ENCODE peak calls at places on chromosomes 13 and 19, in five cellular contexts. X is fibroblast of lung, Z is neural progenitor cell, U is PC-3, L is GM23248. P is an unnamed sample.

GRCh38 chr13:75440100-75440499 is 41.9 kb downstream of the TBC1D4 start:
- DNase-seq in L (no peak), Z (no peak), U (no peak), X (no peak), P (no peak)

GRCh38 chr19:38252935-38253691 is 3.1 kb downstream of the PPP1R14A start:
- DNase-seq in Z (peak), L (no peak), X (no peak), U (no peak), P (no peak)

GRCh38 chr13:23377603-23378002 is 55.9 kb downstream of the SACS start:
- DNase-seq in U (no peak), X (no peak), L (no peak), Z (no peak), P (no peak)

GRCh38 chr19:38663957-38664502 is 16.6 kb downstream of the ACTN4 start:
- DNase-seq in X (no peak), U (no peak), Z (no peak), L (no peak), P (no peak)

GRCh38 chr13:21150013-21150412 is 26.3 kb downstream of the SKA3 start:
- DNase-seq in L (no peak), Z (no peak), U (no peak), X (no peak), P (no peak)

GRCh38 chr13:99658266-99658991 is 157.2 kb downstream of the TM9SF2 start:
- DNase-seq in X (peak), L (peak), U (peak), Z (peak), P (peak)

GRCh38 chr13:25783480-25784081 is 268.2 kb downstream of the SHISA2 start:
- DNase-seq in X (no peak), L (no peak), Z (no peak), U (no peak), P (no peak)

GRCh38 chr19:27974082-27974513 is 1238.9 kb downstream of the UQCRFS1 start:
- DNase-seq in L (peak), X (peak), Z (peak), U (peak), P (no peak)

GRCh38 chr13:113897161-113897560 is 33.3 kb upstream of the GAS6 start:
- DNase-seq in Z (no peak), U (peak), X (peak), L (peak), P (peak)

GRCh38 chr13:100825551-100825950 is 151.0 kb upstream of the TMTC4 start:
- DNase-seq in Z (no peak), X (peak), U (peak), L (peak), P (peak)

GRCh38 chr19:6527893-6528543 is 2.8 kb upstream of the TNFSF9 start:
- DNase-seq in U (no peak), Z (no peak), L (no peak), X (no peak), P (no peak)

GRCh38 chr19:30447276-30447870 is 75.2 kb downstream of the ZNF536 start:
- DNase-seq in X (peak), Z (no peak), U (no peak), L (peak), P (no peak)

GRCh38 chr19:29727906-29728305 is 12.8 kb upstream of the C19orf12 start:
- DNase-seq in L (no peak), X (no peak), U (no peak), Z (no peak), P (no peak)

GRCh38 chr19:42092350-42092749 is 16.4 kb downstream of the ZNF574 start:
- DNase-seq in Z (no peak), X (no peak), U (peak), L (peak), P (peak)

GRCh38 chr19:40739871-40740703 is 10.2 kb downstream of the ACTMAP start:
- DNase-seq in U (no peak), L (peak), Z (no peak), X (no peak), P (no peak)

GRCh38 chr19:38268539-38268938 is 4.2 kb downstream of the SPINT2 start:
- DNase-seq in Z (no peak), U (no peak), X (no peak), L (no peak), P (peak)

GRCh38 chr13:66886248-66886647 is 343.9 kb downstream of the PCDH9 start:
- DNase-seq in Z (peak), U (no peak), L (no peak), X (peak), P (no peak)

GRCh38 chr19:1787116-1787515 is 25.0 kb downstream of the ATP8B3 start:
- DNase-seq in X (no peak), U (no peak), Z (no peak), L (no peak), P (no peak)

GRCh38 chr19:1791879-1792278 is 20.2 kb downstream of the ATP8B3 start:
- DNase-seq in U (no peak), L (no peak), Z (no peak), X (no peak), P (no peak)

GRCh38 chr19:1786668-1787067 is 25.4 kb downstream of the ATP8B3 start:
- DNase-seq in L (no peak), Z (no peak), X (no peak), U (no peak), P (no peak)

GRCh38 chr19:1789282-1790020 is 22.6 kb downstream of the ATP8B3 start:
- DNase-seq in Z (no peak), L (peak), U (peak), X (no peak), P (peak)

DNA sequence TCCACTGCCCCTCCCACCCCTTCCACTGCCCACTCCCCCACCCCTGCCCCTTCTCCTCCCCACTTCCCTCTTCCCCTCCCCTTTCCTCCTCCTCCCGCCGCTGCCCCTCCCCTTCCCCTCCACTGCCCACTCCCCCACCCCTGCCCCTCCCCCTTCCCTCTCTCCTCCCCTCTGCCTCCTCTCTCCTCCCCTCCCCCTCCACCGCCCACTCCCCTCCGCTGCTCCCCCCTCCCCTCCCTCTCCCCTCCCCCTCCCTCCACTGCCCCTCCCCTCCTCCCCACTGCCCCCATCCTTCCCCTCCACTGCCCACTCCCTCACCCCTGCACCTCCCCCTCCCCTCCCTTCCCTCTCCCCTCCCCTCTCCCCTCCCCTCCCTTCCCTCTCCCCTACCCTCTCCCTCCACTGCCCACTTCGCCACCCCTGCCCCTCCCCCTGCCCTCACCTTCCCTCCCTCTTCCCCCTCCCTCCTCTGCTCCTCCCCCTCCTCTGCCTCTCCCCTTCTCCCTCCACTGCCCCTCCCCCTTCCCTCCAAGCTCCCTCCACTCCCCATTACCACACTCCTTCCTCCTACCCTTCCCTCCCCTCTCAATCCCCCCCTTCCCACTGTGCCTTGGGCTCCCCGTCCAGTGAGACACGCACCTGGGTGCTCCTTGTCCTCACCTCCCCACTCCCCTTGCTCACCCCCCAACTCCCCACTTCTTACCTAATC is 21.9 kb downstream of the ATP8B3 start:
- DNase-seq in X (no peak), Z (no peak), L (no peak), U (no peak), P (no peak)
- TF ChIP-seq EZH2 in X (no peak), Z (no peak), L (no peak), U (no peak), P (no peak)

DNA sequence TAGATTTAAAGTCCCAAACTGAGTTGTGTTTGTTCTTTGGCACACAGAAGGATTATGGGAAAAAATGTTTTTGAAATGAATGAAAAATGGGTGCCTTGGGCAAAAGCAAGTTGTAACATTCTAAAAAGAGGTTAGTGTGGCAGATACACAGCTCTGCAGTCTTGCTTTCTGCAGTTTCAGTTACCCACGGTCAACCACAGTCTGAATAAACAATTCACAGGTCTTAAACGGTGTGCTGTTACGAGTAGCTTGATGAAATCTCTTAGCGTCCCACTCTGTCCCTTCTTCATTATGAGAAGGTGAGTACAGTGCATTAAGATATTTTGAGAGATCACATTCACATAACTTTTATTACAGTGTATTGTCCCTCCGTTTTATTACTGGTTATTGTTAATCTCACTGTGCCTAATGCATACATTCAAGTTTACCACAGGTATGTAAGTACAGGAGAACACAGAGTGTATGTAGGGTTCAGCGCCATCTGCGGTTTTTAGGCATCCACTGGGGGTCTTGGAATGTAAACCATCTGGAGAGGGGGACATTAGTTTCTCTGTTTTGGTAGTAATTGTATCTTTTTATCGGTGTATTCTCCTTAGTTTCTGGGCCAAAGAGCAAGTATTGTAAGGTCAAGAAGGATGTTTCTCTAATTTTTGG is 8.1 kb downstream of the FARP1 start:
- DNase-seq in L (no peak), Z (no peak), X (no peak), U (no peak), P (no peak)
- H3K4me2 ChIP-seq in L (no peak), Z (no peak), X (no peak), U (no peak), P (no peak)

DNA sequence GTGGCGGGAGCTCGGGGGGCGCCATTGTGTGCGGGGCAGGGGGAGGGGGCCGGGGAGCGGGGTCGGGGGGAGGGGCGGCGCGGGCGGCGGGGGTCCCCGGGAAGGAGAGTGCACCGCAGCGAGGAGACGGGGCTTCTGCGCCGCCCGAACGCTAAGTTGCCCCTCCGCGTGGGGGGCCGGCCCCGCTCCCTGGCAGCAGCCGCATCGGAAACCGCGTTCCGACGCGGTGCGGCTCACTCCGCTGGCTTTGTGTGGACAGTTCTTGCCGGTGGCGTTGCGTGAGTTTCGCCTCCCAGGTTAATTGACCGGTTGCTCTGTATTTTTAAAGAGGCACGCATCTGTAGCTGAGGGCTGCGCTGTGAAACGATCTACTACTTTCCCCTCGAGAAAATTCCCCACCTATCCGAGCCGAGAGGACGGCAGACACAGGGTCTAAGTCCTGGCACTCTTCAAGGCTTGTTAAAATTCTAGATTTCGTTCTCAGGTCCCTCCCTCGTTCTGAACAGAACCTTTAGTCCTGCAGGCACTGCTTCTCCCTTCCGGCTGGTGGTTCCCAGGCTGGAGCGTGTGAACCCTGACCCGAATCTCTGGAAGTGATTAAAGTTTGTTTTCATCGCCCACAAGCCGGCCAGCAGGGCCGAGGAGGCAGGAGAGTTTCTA is 861 bp downstream of the ARHGEF7 start:
- DNase-seq in L (peak), X (peak), Z (peak), U (peak), P (no peak)
- TF ChIP-seq EZH2 in L (no peak), X (peak), Z (peak), U (peak), P (peak)

DNA sequence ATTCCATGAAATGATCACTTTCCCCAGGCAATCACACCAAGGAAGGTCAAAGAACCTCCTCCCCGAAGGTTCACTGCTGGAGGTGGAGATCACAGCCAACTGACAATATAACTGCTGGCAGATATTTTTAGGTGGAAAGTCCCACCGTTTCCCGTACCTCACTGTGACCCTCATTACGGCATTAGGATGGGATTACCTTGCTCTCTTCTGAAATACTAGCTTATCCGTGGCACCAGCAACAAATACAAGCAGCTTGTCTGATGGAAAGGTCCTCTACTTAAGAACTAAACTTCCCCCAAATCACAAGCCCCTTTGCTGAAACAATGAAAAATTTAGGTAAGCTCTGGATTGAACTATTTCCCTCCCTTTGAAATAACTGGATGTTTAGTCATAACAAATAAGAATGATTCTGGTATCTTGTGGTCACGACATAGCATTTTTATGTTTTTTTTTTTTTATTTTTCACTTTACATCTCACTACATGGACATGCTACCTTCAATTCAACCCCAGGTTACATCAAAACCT is 178.9 kb downstream of the COL4A1 start:
- DNase-seq in Z (no peak), U (peak), X (peak), L (peak), P (no peak)
- H3K4me2 ChIP-seq in Z (no peak), U (peak), X (no peak), L (peak), P (peak)

DNA sequence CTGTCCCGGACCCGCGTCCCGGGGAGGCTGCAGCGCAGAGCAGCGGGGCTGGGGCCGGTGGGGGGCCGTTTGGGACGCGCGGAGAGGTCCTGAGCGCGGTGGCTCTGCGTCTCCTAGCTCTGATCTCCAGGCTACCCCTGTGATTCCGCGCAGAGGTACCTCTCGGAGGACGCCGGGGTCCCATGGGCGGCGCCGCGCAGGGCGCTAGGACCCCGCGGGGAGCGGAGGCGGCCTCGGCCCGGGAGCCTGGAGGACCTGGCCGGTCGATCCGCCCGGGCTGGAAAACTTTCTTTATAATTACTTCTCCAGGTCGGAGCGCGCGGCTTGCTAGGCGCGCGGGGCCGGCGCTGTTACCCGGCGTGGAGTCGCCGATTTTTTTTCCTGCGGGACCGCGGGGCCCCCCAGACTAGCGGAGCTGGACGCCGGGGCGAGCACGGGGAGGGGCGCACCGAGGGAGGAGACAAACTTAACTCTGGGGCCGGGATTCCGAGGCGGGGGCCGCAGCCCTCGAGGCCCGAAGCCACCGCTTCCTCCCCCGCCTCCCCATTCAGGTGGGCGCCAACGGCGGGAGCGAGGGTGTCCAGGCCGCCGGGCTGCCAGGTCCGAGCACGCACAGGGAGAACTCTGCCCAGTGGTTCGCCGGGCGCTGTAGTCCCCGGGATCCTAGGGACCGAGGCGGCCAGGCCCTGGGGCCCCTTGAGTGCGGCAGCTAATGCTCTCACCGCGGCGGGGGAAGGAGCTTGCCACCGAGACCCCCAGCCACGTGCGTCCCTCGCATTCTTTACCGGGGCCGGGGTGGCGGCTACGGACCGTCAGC is 848 bp upstream of the CEBPA start:
- DNase-seq in L (peak), U (peak), X (peak), Z (peak), P (peak)
- TF ChIP-seq EZH2 in L (peak), U (no peak), X (peak), Z (no peak), P (no peak)

GRCh38 chr19:12793290-12794195 is 2.3 kb downstream of the JUNB start:
- DNase-seq in X (peak), U (peak), Z (peak), L (peak), P (peak)

GRCh38 chr19:12794196-12794921 is 3.1 kb downstream of the JUNB start:
- DNase-seq in L (peak), Z (no peak), X (no peak), U (peak), P (no peak)

GRCh38 chr19:12796146-12797071 is 5.1 kb downstream of the JUNB start:
- DNase-seq in X (peak), Z (peak), U (peak), L (peak), P (peak)

GRCh38 chr19:12792853-12793289 is 1.6 kb downstream of the JUNB start:
- DNase-seq in Z (no peak), U (peak), X (no peak), L (peak), P (no peak)

DNA sequence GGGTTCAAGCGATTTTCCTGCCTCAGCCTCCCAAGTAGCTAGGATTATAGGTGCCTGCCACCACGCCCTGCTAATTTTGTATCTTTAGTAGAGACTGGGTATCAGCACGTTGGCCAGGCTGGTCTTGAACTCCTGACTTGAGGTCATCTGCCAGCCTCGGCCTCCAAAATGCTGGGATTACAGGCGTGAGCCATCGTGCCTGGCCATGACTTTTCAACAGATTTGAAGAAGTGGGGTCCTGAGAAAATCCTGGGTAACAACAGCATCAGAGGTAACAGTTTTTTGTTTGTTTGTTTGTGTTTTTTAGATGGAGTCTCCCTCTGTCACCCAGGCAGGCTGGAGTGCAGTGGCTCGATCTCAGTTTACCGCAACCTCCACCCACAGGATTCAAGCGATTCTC is 3.6 kb downstream of the JUNB start:
- DNase-seq in X (no peak), Z (no peak), L (no peak), U (no peak), P (no peak)
- H3K4me2 ChIP-seq in X (no peak), Z (no peak), L (no peak), U (no peak), P (no peak)

GRCh38 chr13:45941261-45941660 is 89.7 kb upstream of the SIAH3 start:
- DNase-seq in Z (no peak), X (no peak), U (no peak), L (no peak), P (no peak)
- TF ChIP-seq EZH2 in Z (no peak), X (no peak), U (no peak), L (no peak), P (no peak)

GRCh38 chr19:35114656-35115537 is 726 bp upstream of the FXYD3 start:
- DNase-seq in U (peak), L (peak), Z (peak), X (peak), P (peak)

GRCh38 chr19:35117791-35118190 is 2.2 kb downstream of the FXYD3 start:
- DNase-seq in L (no peak), X (no peak), U (no peak), Z (no peak), P (no peak)

GRCh38 chr19:35115538-35115951 is at the start of gene FXYD3:
- DNase-seq in Z (no peak), U (peak), X (no peak), L (no peak), P (no peak)

GRCh38 chr19:35117017-35117570 is 1.5 kb downstream of the FXYD3 start:
- DNase-seq in L (no peak), Z (no peak), X (no peak), U (no peak), P (no peak)

GRCh38 chr19:35116085-35116801 is 620 bp downstream of the FXYD3 start:
- DNase-seq in U (peak), Z (no peak), X (no peak), L (no peak), P (peak)
- H3K4me2 ChIP-seq in U (peak), Z (no peak), X (no peak), L (no peak), P (peak)